ENCODE peak calls at places on chromosomes 2 and 18, in six cellular contexts. G is right cardiac atrium, Z is psoas muscle, J is adrenal gland, F is heart left ventricle, N is ascending aorta. Q is an unnamed sample.

GRCh38 chr2:183244300-183244849 is 120.1 kb downstream of the NUP35 start:
- DNase-seq in G (no peak), Z (no peak), J (no peak), F (no peak), N (no peak), Q (no peak)

GRCh38 chr2:9310827-9311226 is 104.2 kb downstream of the ASAP2 start:
- DNase-seq in G (no peak), Z (no peak), J (no peak), F (no peak), N (no peak), Q (no peak)

GRCh38 chr2:127080941-127081769 is 25.8 kb downstream of the BIN1 start:
- DNase-seq in G (no peak), Z (peak; percentile 98), J (peak; percentile 94), F (no peak), N (peak; percentile 80), Q (no peak)

GRCh38 chr2:136126527-136126926 is 8.6 kb upstream of the CXCR4 start:
- DNase-seq in G (no peak), Z (no peak), J (no peak), F (no peak), N (no peak), Q (no peak)

GRCh38 chr2:16260041-16260440 is 319.7 kb downstream of the MYCN start:
- DNase-seq in G (no peak), Z (no peak), J (no peak), F (no peak), N (no peak), Q (no peak)

GRCh38 chr2:7707723-7708122 is 790.5 kb downstream of the RNF144A start:
- DNase-seq in G (no peak), Z (no peak), J (no peak), F (no peak), N (no peak), Q (no peak)

GRCh38 chr2:118859157-118859770 is 11.8 kb upstream of the EN1 start:
- DNase-seq in G (no peak), Z (no peak), J (no peak), F (no peak), N (peak; percentile 42), Q (no peak)

GRCh38 chr2:3605013-3605961 is 10.4 kb downstream of the COLEC11 start:
- DNase-seq in G (peak; percentile 88), Z (peak; percentile 88), J (peak; percentile 89), F (no peak), N (no peak), Q (no peak)

GRCh38 chr2:65320042-65320711 is 92.5 kb downstream of the ACTR2 start:
- DNase-seq in G (no peak), Z (peak; percentile 67), J (peak; percentile 70), F (no peak), N (peak; percentile 59), Q (no peak)

GRCh38 chr2:237873382-237873781 is 14.0 kb downstream of the RAMP1 start:
- DNase-seq in G (peak; percentile 22), Z (no peak), J (no peak), F (no peak), N (peak; percentile 62), Q (no peak)

GRCh38 chr2:163951312-163951711 is 215.5 kb upstream of the FIGN start:
- DNase-seq in G (no peak), Z (no peak), J (no peak), F (no peak), N (no peak), Q (no peak)

GRCh38 chr2:170464268-170464667 is 250.9 kb upstream of the SP5 start:
- DNase-seq in G (no peak), Z (no peak), J (no peak), F (no peak), N (no peak), Q (no peak)

GRCh38 chr2:150011336-150011735 is 423.8 kb upstream of the MMADHC start:
- DNase-seq in G (no peak), Z (no peak), J (no peak), F (no peak), N (no peak), Q (no peak)

GRCh38 chr2:65261676-65262075 is 34.0 kb downstream of the ACTR2 start:
- DNase-seq in G (no peak), Z (no peak), J (no peak), F (no peak), N (no peak), Q (no peak)

GRCh38 chr2:234071664-234072063 is 21.2 kb downstream of the SPP2 start:
- DNase-seq in G (no peak), Z (no peak), J (no peak), F (no peak), N (no peak), Q (no peak)

GRCh38 chr2:127643698-127644660 is 2.0 kb upstream of the GPR17 start:
- DNase-seq in G (peak; percentile 58), Z (no peak), J (no peak), F (peak; percentile 51), N (no peak), Q (no peak)

GRCh38 chr18:57789105-57789504 is 14.0 kb downstream of the ATP8B1 start:
- DNase-seq in G (no peak), Z (no peak), J (no peak), F (no peak), N (peak; percentile 60), Q (no peak)

GRCh38 chr2:727071-727470 is 49.9 kb upstream of the TMEM18 start:
- DNase-seq in G (no peak), Z (no peak), J (no peak), F (no peak), N (no peak), Q (no peak)

GRCh38 chr2:181517685-181518301 is 60.6 kb downstream of the ITGA4 start:
- DNase-seq in G (no peak), Z (no peak), J (no peak), F (no peak), N (no peak), Q (no peak)

GRCh38 chr2:94979406-94980375 is 45.8 kb upstream of the MAL start:
- DNase-seq in G (no peak), Z (no peak), J (no peak), F (no peak), N (no peak), Q (no peak)
- H3K27me3 ChIP-seq in G (no peaks in the 10 kb centered on the region), Z (peaks cover 5% of the 10 kb centered on the region), J (peaks cover 12% of the 10 kb centered on the region), F (no peaks in the 10 kb centered on the region), N (no peaks in the 10 kb centered on the region), Q (no peaks in the 10 kb centered on the region)

GRCh38 chr2:26855516-26855915 is 7.6 kb downstream of the DPYSL5 start:
- DNase-seq in G (no peak), Z (no peak), J (no peak), F (no peak), N (no peak), Q (no peak)
- H3K4me1 ChIP-seq in G (no peaks in the 10 kb centered on the region), Z (peaks cover 16% of the 10 kb centered on the region), J (peaks cover 1% of the 10 kb centered on the region), F (no peaks in the 10 kb centered on the region), N (no peaks in the 10 kb centered on the region), Q (no peaks in the 10 kb centered on the region)

GRCh38 chr2:77640924-77641323 is 118.7 kb upstream of the LRRTM4 start:
- DNase-seq in G (no peak), Z (no peak), J (no peak), F (no peak), N (no peak), Q (no peak)

DNA sequence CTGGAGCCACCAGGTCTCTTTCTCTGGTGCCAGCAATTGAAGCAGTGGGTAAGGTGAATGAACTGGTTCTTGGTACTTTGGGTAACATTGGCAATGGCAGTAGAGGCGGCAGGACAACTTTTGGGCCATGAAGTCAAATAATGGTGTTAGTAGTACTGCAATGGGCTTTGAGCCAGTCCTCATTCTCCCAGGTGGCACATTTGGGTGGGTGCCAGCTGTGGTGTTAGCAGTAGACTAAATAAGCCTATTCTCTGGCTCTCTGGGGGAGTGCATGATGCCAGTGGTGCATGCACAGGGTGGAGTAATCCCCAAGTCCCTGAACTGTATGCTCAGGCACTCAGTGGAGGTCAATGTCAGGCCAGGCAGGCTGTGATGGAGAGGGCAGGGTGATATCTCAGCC is 120.2 kb upstream of the LRRTM4 start:
- DNase-seq in G (peak; percentile 30), Z (no peak), J (no peak), F (no peak), N (no peak), Q (no peak)
- H3K4me3 ChIP-seq in G (no peak overlapping the region), Z (no peak overlapping the region), J (no peak overlapping the region), F (no peak overlapping the region), N (no peak overlapping the region), Q (no peak overlapping the region)

DNA sequence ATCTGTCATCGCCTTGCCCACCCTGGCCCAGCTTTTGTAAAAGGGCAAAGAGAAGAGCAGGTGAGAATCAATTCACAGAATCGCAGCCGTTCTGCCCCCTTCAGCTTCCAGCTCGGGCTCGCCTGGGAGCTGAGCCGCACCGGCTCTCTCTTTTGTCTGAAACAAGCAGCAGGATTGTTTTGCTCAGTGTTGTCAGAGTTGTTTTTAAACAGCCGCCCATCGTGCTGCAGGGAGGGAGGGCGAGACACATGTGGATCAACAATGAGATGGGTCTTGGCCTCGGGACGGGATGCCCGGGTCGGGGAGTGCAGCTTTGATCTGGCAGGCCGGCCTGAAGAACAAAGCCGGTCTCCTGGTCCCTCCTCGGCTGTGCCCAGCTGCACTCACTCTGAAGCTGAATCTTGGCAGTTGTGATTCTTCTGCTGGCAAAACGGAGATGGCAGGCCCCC is 39.7 kb upstream of the HDAC4 start:
- DNase-seq in G (no peak), Z (no peak), J (no peak), F (no peak), N (no peak), Q (no peak)
- H3K27me3 ChIP-seq in G (no peaks in the 10 kb centered on the region), Z (peaks cover 3% of the 10 kb centered on the region), J (no peaks in the 10 kb centered on the region), F (peaks cover 21% of the 10 kb centered on the region), N (no peaks in the 10 kb centered on the region), Q (no peaks in the 10 kb centered on the region)

GRCh38 chr18:11998182-11998581 is 16.9 kb downstream of the IMPA2 start:
- DNase-seq in G (peak; percentile 74), Z (peak; percentile 85), J (no peak), F (peak; percentile 69), N (no peak), Q (no peak)
- H3K4me1 ChIP-seq in G (peaks cover 3% of the 10 kb centered on the region), Z (peaks cover 39% of the 10 kb centered on the region), J (peaks cover 3% of the 10 kb centered on the region), F (no peaks in the 10 kb centered on the region), N (peaks cover 2% of the 10 kb centered on the region), Q (peaks cover 4% of the 10 kb centered on the region)

GRCh38 chr2:74297391-74297790 is 45.8 kb downstream of the SLC4A5 start:
- DNase-seq in G (no peak), Z (no peak), J (no peak), F (no peak), N (no peak), Q (no peak)
- H3K4me3 ChIP-seq in G (no peak overlapping the region), Z (no peak overlapping the region), J (no peak overlapping the region), F (no peak overlapping the region), N (no peak overlapping the region), Q (no peak overlapping the region)

GRCh38 chr2:26563686-26564085 is 77.5 kb downstream of the CIB4 start:
- DNase-seq in G (no peak), Z (no peak), J (no peak), F (no peak), N (peak; percentile 15), Q (no peak)
- H3K27me3 ChIP-seq in G (no peaks in the 10 kb centered on the region), Z (peaks cover 3% of the 10 kb centered on the region), J (peaks cover 32% of the 10 kb centered on the region), F (peaks cover 38% of the 10 kb centered on the region), N (no peaks in the 10 kb centered on the region), Q (peaks cover 4% of the 10 kb centered on the region)

Q was measured in iPS DF 6.9.